ENCODE peak calls at places on chromosomes 13 and 19, in nine cellular contexts. V, W, K, M, B, X, J, L and E are unnamed samples.

GRCh38 chr13:74070065-74070464 is 64.1 kb downstream of the KLF12 start:
- DNase-seq in L (no peak), K (no peak), M (no peak), V (no peak), B (no peak), J (peak; percentile 34), W (no peak), X (no peak), E (no peak)

GRCh38 chr19:13887039-13887438 is 10.1 kb downstream of the NANOS3 start:
- DNase-seq in L (peak; percentile 87), K (no peak), V (no peak), J (peak; percentile 47), W (no peak), X (no peak), B (no peak), M (no peak), E (no peak)

GRCh38 chr13:45575146-45575829 is 40.3 kb downstream of the ERICH6B start:
- DNase-seq in W (no peak), X (no peak), L (no peak), M (no peak), K (no peak), J (no peak), B (no peak), V (no peak), E (no peak)

GRCh38 chr13:80139196-80139595 is 201.7 kb downstream of the SPRY2 start:
- DNase-seq in W (no peak), M (no peak), J (no peak), K (no peak), V (no peak), X (no peak), B (no peak), L (no peak), E (no peak)

GRCh38 chr13:49667773-49668172 is 23.5 kb downstream of the EBPL start:
- DNase-seq in M (no peak), W (no peak), J (no peak), V (no peak), X (no peak), B (no peak), K (no peak), L (no peak), E (no peak)

GRCh38 chr19:56350416-56351045 is 35.9 kb upstream of the ZSCAN5A start:
- DNase-seq in V (peak; percentile 56), W (peak; percentile 60), M (peak; percentile 60), J (peak; percentile 56), B (no peak), K (peak; percentile 40), X (no peak), L (no peak), E (peak; percentile 73)

GRCh38 chr19:4660993-4661392 is 9.1 kb downstream of the MYDGF start:
- DNase-seq in B (no peak), X (no peak), M (no peak), K (no peak), J (no peak), V (no peak), W (no peak), L (no peak), E (no peak)

GRCh38 chr19:50629194-50629593 is 10.5 kb downstream of the SYT3 start:
- DNase-seq in M (no peak), W (no peak), X (no peak), K (no peak), L (no peak), J (no peak), V (no peak), B (no peak), E (peak; percentile 11)

GRCh38 chr13:32150794-32151193 is 119.2 kb downstream of the FRY start:
- DNase-seq in V (no peak), M (no peak), L (peak; percentile 44), W (peak; percentile 93), J (no peak), B (no peak), K (no peak), X (no peak), E (no peak)

GRCh38 chr13:77460195-77460594 is 75.3 kb upstream of the SCEL start:
- DNase-seq in J (no peak), W (peak; percentile 3), V (no peak), M (no peak), L (no peak), X (no peak), B (no peak), K (no peak), E (no peak)

GRCh38 chr19:677601-678380 is 1.6 kb downstream of the FSTL3 start:
- DNase-seq in W (peak; percentile 44), X (no peak), J (no peak), M (no peak), K (no peak), V (peak; percentile 64), B (no peak), L (no peak), E (peak; percentile 43)

GRCh38 chr19:38049105-38049649 is 142.2 kb downstream of the SIPA1L3 start:
- DNase-seq in J (peak; percentile 44), K (no peak), B (no peak), W (no peak), L (no peak), V (peak; percentile 44), X (no peak), M (no peak), E (no peak)

GRCh38 chr13:84543976-84544375 is 661.7 kb upstream of the SLITRK1 start:
- DNase-seq in W (no peak), L (no peak), B (no peak), J (no peak), V (no peak), K (no peak), X (no peak), M (no peak), E (no peak)
- H3K4me1 ChIP-seq in W (no peaks in the 10 kb centered on the region), L (no peaks in the 10 kb centered on the region), B (no peaks in the 10 kb centered on the region), J (no peaks in the 10 kb centered on the region), V (no peaks in the 10 kb centered on the region), K (no peaks in the 10 kb centered on the region), X (no peaks in the 10 kb centered on the region), M (no peaks in the 10 kb centered on the region), E (no peaks in the 10 kb centered on the region)

DNA sequence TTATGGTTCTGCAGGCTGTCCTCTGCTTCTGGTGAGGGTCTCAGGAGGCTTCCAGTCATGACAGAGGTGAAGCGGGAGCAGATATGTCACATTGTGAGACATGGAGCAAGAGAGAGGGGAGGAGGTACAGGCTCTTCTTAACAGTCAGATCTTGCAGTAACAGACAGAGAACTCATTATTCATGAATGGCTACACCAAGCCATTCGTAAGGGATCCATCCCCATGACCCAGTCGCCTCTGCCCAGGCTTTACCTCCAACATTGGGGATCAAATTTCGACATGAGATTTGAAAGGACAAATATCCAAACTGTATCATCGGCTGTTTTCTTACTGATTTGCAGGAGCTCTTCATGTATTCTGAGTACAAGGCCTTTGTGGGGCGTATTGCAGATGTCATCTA is 21.7 kb downstream of the ZNF507 start:
- DNase-seq in W (no peak), B (no peak), M (no peak), K (no peak), X (no peak), L (no peak), J (no peak), V (no peak), E (no peak)
- H3K36me3 ChIP-seq in W (peaks cover 2% of the 10 kb centered on the region), B (no peaks in the 10 kb centered on the region), M (no peaks in the 10 kb centered on the region), K (peaks cover 40% of the 10 kb centered on the region), X (peaks cover 63% of the 10 kb centered on the region), L (no peaks in the 10 kb centered on the region), J (peaks cover 23% of the 10 kb centered on the region), V (peaks cover 76% of the 10 kb centered on the region), E (peaks cover 48% of the 10 kb centered on the region)

GRCh38 chr13:43033038-43033437 is 9.7 kb downstream of the DNAJC15 start:
- DNase-seq in J (no peak), W (no peak), L (no peak), K (no peak), X (no peak), V (no peak), M (no peak), B (no peak), E (no peak)

GRCh38 chr13:43036386-43037220 is 13.2 kb downstream of the DNAJC15 start:
- DNase-seq in X (no peak), M (peak; percentile 35), W (peak; percentile 32), J (no peak), B (no peak), V (no peak), L (no peak), K (no peak), E (no peak)

GRCh38 chr13:43026262-43026661 is 2.9 kb downstream of the DNAJC15 start:
- DNase-seq in B (no peak), W (no peak), K (no peak), L (no peak), V (no peak), X (no peak), M (no peak), J (no peak), E (no peak)

GRCh38 chr13:43030548-43030947 is 7.2 kb downstream of the DNAJC15 start:
- DNase-seq in K (no peak), X (no peak), M (no peak), W (no peak), J (no peak), V (no peak), B (no peak), L (no peak), E (no peak)

DNA sequence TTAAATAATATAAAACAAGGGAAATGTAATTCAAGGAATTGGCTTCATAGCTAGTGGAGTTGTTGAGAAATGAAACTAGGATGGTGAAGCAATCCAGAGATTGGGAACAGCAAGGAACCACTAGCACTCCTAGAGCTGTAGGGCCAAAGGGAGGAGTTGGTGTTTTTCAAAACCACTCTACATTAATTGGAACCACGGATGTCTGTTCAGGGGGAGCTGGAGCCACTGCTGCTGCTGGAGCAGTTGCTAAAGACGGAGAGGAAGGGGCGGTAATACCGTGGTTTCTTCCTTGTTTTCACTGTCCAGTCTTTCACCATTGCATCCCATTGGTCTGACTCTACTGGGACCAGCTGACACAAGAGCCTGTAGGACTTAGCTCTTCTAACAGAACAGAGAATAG is 8.5 kb downstream of the DNAJC15 start:
- DNase-seq in B (no peak), M (no peak), L (no peak), X (no peak), J (no peak), K (no peak), V (no peak), W (peak; percentile 23), E (no peak)
- H3K4me1 ChIP-seq in B (no peaks in the 10 kb centered on the region), M (peaks cover 3% of the 10 kb centered on the region), L (no peaks in the 10 kb centered on the region), X (no peaks in the 10 kb centered on the region), J (no peaks in the 10 kb centered on the region), K (peaks cover 3% of the 10 kb centered on the region), V (peaks cover 1% of the 10 kb centered on the region), W (no peaks in the 10 kb centered on the region), E (no peaks in the 10 kb centered on the region)

GRCh38 chr13:26208292-26208691 is 13.8 kb downstream of the RNF6 start:
- DNase-seq in X (no peak), L (no peak), B (no peak), W (no peak), M (no peak), J (no peak), V (no peak), K (no peak), E (no peak)
- H3K36me3 ChIP-seq in X (peaks cover 25% of the 10 kb centered on the region), L (no peaks in the 10 kb centered on the region), B (peaks cover 5% of the 10 kb centered on the region), W (no peaks in the 10 kb centered on the region), M (peaks cover 2% of the 10 kb centered on the region), J (peaks cover 21% of the 10 kb centered on the region), V (peaks cover 52% of the 10 kb centered on the region), K (peaks cover 4% of the 10 kb centered on the region), E (peaks cover 38% of the 10 kb centered on the region)

GRCh38 chr13:51637852-51638496 is 53.7 kb downstream of the WDFY2 start:
- DNase-seq in V (peak; percentile 46), W (no peak), J (no peak), B (no peak), L (no peak), M (peak; percentile 41), K (no peak), X (no peak), E (peak; percentile 43)
- H3K4me1 ChIP-seq in V (peaks cover 9% of the 10 kb centered on the region), W (peaks cover 2% of the 10 kb centered on the region), J (peaks cover 8% of the 10 kb centered on the region), B (peaks cover 36% of the 10 kb centered on the region), L (no peaks in the 10 kb centered on the region), M (peaks cover 2% of the 10 kb centered on the region), K (peaks cover 3% of the 10 kb centered on the region), X (no peaks in the 10 kb centered on the region), E (no peaks in the 10 kb centered on the region)